ENCODE peak calls at places on chromosomes 12 and 14, in ten cellular contexts. A is activated T-helper 1 cell treated with Interleukin-2 at 50 U/mL for 16 hours; R is central memory CD4-positive, alpha-beta T cell; B is MM.1S; Y is OCI-LY7; X is fibroblast of the conjunctiva; Z is OCI-M1; D is NCI-H1417 treated with DMSO at 0.1 percent for 48 hours; W is natural killer cell; V is GM13976. F is an unnamed sample.

GRCh38 chr14:79708426-79708825 is 502.9 kb downstream of the DIO2 start:
- DNase-seq in X (no peak), R (no peak), B (no peak), V (no peak), Y (no peak), Z (no peak), A (no peak), W (no peak), D (no peak), F (no peak)

GRCh38 chr14:100066984-100067383 is 1.8 kb downstream of the EVL start:
- DNase-seq in V (no peak), D (no peak), R (no peak), A (no peak), B (no peak), W (peak), X (no peak), Y (peak), Z (no peak), F (peak)

GRCh38 chr14:89320381-89321000 is 96.5 kb downstream of the FOXN3 start:
- DNase-seq in R (no peak), V (no peak), X (no peak), B (no peak), W (no peak), D (no peak), A (no peak), Y (no peak), Z (no peak), F (no peak)

GRCh38 chr12:84793558-84794367 is 118.8 kb downstream of the SLC6A15 start:
- DNase-seq in R (no peak), W (no peak), A (no peak), D (no peak), Z (no peak), X (no peak), B (no peak), V (no peak), Y (no peak), F (no peak)

GRCh38 chr12:116878567-116879508 is 2.4 kb downstream of the HRK start:
- DNase-seq in Z (no peak), V (peak), A (no peak), W (no peak), R (no peak), B (no peak), D (no peak), X (no peak), Y (no peak), F (no peak)

GRCh38 chr14:30444451-30444850 is 114.5 kb upstream of the G2E3 start:
- DNase-seq in W (no peak), A (no peak), Z (no peak), R (no peak), Y (no peak), D (no peak), X (no peak), B (no peak), V (no peak), F (no peak)

GRCh38 chr14:64891839-64892375 is 12.2 kb upstream of the SPTB start:
- DNase-seq in Z (peak), X (peak), W (no peak), R (peak), Y (peak), B (peak), D (no peak), V (peak), A (no peak), F (no peak)

GRCh38 chr12:49664591-49665146 is 41.3 kb downstream of the PRPF40B start:
- DNase-seq in Y (peak), V (no peak), X (no peak), R (no peak), A (no peak), D (no peak), W (no peak), Z (no peak), B (peak), F (no peak)

GRCh38 chr12:85865905-85866304 is 8.2 kb upstream of the NTS start:
- DNase-seq in Z (no peak), X (no peak), B (no peak), W (no peak), D (no peak), V (no peak), A (no peak), Y (no peak), R (no peak), F (peak)

GRCh38 chr12:124174949-124175348 is 119.9 kb upstream of the RFLNA start:
- DNase-seq in X (no peak), Y (no peak), D (no peak), V (no peak), Z (no peak), W (no peak), B (no peak), A (no peak), R (no peak), F (no peak)

GRCh38 chr14:93015505-93015904 is 92.6 kb downstream of the CHGA start:
- DNase-seq in X (no peak), B (no peak), W (no peak), Z (no peak), D (no peak), A (no peak), V (no peak), Y (no peak), R (no peak), F (no peak)

GRCh38 chr14:68401320-68401719 is 391.5 kb downstream of the ZFP36L1 start:
- DNase-seq in R (no peak), V (no peak), W (no peak), D (no peak), Z (no peak), Y (peak), A (no peak), B (no peak), X (no peak), F (no peak)

GRCh38 chr12:48927261-48927660 is 2.0 kb upstream of the FKBP11 start:
- DNase-seq in W (no peak), Z (no peak), R (no peak), A (no peak), D (no peak), Y (no peak), X (no peak), V (no peak), B (no peak), F (no peak)

GRCh38 chr14:104770851-104771272 is 17.9 kb downstream of the SIVA1 start:
- DNase-seq in D (no peak), A (no peak), Z (peak), X (no peak), Y (no peak), B (no peak), R (no peak), W (no peak), V (no peak), F (peak)

GRCh38 chr12:100229036-100229635 is 28.5 kb downstream of the ACTR6 start:
- DNase-seq in Z (peak), R (no peak), D (no peak), A (no peak), B (no peak), V (no peak), W (no peak), Y (peak), X (no peak), F (no peak)

GRCh38 chr14:97624985-97625384 is 827.8 kb downstream of the VRK1 start:
- DNase-seq in B (no peak), A (no peak), D (no peak), V (no peak), X (no peak), R (no peak), Z (no peak), Y (no peak), W (no peak), F (no peak)

GRCh38 chr12:66920205-66920604 is 241.3 kb upstream of the GRIP1 start:
- DNase-seq in X (no peak), R (no peak), W (no peak), D (no peak), Z (peak), B (no peak), V (no peak), Y (no peak), A (no peak), F (no peak)

GRCh38 chr14:98182385-98183055 is 1089.5 kb downstream of the BCL11B start:
- DNase-seq in A (no peak), B (no peak), W (no peak), V (no peak), D (no peak), R (no peak), X (no peak), Y (no peak), Z (no peak), F (no peak)

GRCh38 chr12:22101749-22102243 is 55.8 kb downstream of the CMAS start:
- DNase-seq in W (no peak), V (no peak), D (no peak), A (no peak), X (peak), R (no peak), Z (no peak), B (no peak), Y (no peak), F (peak)

GRCh38 chr14:51382506-51382905 is 142.5 kb downstream of the TMX1 start:
- DNase-seq in W (no peak), V (no peak), D (no peak), R (no peak), B (no peak), X (no peak), Y (no peak), A (no peak), Z (no peak), F (no peak)

GRCh38 chr12:102302553-102302952 is 104.9 kb upstream of the PMCH start:
- DNase-seq in Y (no peak), V (no peak), D (no peak), R (no peak), Z (peak), A (no peak), W (no peak), X (no peak), B (peak), F (no peak)

F was measured in right cardiac atrium.